ENCODE peak calls at places on chromosomes 11 and 22, in nine cellular contexts. Z, F, H, B, M, S, V, N and A are unnamed samples.

GRCh38 chr11:120540744-120541143 is 29.2 kb downstream of the GRIK4 start:
- DNase-seq in Z (no peak), F (no peak), H (no peak), B (no peak), M (no peak), S (no peak), V (no peak), N (no peak), A (no peak)

GRCh38 chr11:71490731-71491390 is 36.2 kb upstream of the KRTAP5-7 start:
- DNase-seq in Z (no peak), F (peak), H (no peak), B (no peak), M (no peak), S (no peak), V (no peak), N (no peak), A (no peak)

GRCh38 chr11:130166457-130166784 is 6.8 kb downstream of the ST14 start:
- DNase-seq in Z (peak), F (peak), H (no peak), B (peak), M (peak), S (no peak), V (no peak), N (peak), A (peak)

GRCh38 chr11:84673753-84674152 is 953.4 kb downstream of the DLG2 start:
- DNase-seq in Z (no peak), F (no peak), H (no peak), B (peak), M (peak), S (no peak), V (no peak), N (peak), A (peak)

GRCh38 chr11:135033545-135033944 is 621.5 kb upstream of the B3GAT1 start:
- DNase-seq in Z (no peak), F (no peak), H (no peak), B (peak), M (no peak), S (no peak), V (no peak), N (no peak), A (peak)

GRCh38 chr22:36584666-36585065 is 55.7 kb upstream of the EIF3D start:
- DNase-seq in Z (no peak), F (no peak), H (no peak), B (no peak), M (no peak), S (no peak), V (no peak), N (no peak), A (no peak)

GRCh38 chr22:50722048-50722701 is 15.8 kb upstream of the ACR start:
- DNase-seq in Z (no peak), F (no peak), H (no peak), B (no peak), M (no peak), S (no peak), V (no peak), N (no peak), A (no peak)

GRCh38 chr22:46522743-46523300 is 14.6 kb downstream of the CELSR1 start:
- DNase-seq in Z (no peak), F (no peak), H (no peak), B (no peak), M (no peak), S (no peak), V (no peak), N (no peak), A (no peak)

GRCh38 chr22:23518381-23519187 is 61.5 kb downstream of the IGLL1 start:
- DNase-seq in Z (no peak), F (no peak), H (no peak), B (no peak), M (no peak), S (no peak), V (no peak), N (no peak), A (no peak)

DNA sequence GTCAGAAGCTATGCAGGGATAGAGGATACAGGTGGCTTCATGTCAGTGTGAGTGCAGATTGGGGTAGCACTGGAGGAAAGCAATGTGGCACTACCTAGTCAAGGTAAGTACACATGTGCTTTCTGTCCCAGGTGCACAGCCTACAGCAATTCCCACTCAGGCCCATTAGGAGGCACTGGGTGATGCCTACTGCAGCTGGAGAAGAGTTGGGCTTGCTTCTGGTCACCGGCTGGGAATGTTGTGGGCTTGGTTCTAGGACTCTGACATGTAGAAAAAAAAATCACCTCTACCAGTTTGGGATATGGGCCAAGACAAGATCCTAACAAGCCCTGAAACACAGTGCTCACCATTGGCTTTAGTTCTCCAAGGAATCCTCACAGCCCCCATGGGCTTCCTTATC is 69.7 kb downstream of the TENM4 start:
- DNase-seq in Z (no peak), F (no peak), H (no peak), B (no peak), M (no peak), S (no peak), V (no peak), N (no peak), A (no peak)
- H3K4me3 ChIP-seq in Z (no peak), F (no peak), H (no peak), B (no peak), M (no peak), S (no peak), V (no peak), N (no peak), A (no peak)

GRCh38 chr11:65382804-65383368 is 440 bp upstream of the SLC25A45 start:
- DNase-seq in Z (peak), F (peak), H (peak), B (no peak), M (no peak), S (no peak), V (no peak), N (no peak), A (no peak)

GRCh38 chr11:65383778-65384177 is 1.3 kb upstream of the SLC25A45 start:
- DNase-seq in Z (no peak), F (no peak), H (no peak), B (no peak), M (no peak), S (no peak), V (no peak), N (no peak), A (no peak)

GRCh38 chr11:65381721-65382035 is 768 bp downstream of the SLC25A45 start:
- DNase-seq in Z (peak), F (no peak), H (no peak), B (peak), M (peak), S (no peak), V (no peak), N (peak), A (peak)

GRCh38 chr11:65380460-65381126 is 1.9 kb downstream of the SLC25A45 start:
- DNase-seq in Z (no peak), F (no peak), H (peak), B (no peak), M (no peak), S (no peak), V (no peak), N (no peak), A (no peak)

DNA sequence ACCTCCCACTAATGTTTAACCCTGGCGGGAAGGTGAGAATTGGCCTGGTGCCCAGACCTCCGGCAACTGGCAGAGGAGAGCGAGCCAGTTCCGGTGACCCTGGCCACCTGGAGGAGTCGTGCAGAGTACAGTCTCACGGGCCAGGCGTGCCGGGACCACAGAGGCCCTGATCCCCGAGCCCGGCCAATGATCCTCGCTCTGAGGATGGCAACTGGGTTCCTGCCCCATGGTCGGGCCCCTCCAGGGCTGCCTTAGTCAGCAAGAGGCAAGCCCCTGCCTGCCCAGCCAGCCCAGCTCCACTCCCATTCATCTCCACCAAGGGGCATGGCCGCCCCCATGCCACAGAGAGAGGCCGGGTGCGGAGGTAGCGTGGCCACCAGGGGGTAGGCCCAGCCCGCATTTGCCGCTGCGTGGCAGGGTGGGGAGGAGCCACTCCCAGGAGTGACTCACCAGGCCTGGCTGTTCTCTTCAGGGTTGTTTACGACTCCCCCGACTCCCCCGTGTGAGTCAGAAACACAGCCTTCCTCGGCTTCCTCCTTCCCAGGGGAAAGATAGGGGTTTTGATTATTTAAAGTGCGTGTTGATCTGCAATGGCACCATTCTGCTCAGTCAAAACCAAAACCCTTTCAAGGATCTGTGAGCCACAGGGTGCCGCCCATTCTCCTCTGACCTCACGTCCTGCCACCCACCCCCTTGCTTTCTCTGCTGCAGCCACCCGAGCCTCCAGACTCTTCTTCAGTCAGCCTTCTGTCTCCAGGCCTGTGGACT is at the start of gene SLC25A45:
- DNase-seq in Z (peak), F (peak), H (peak), B (peak), M (peak), S (peak), V (peak), N (peak), A (peak)
- TF ChIP-seq CTCF in Z (peak), F (peak), H (peak), B (peak), M (peak), S (peak), V (peak), N (peak), A (peak)

GRCh38 chr11:123519055-123519796 is 89.2 kb downstream of the GRAMD1B start:
- DNase-seq in Z (no peak), F (no peak), H (no peak), B (peak), M (peak), S (no peak), V (no peak), N (no peak), A (no peak)
- H3K4me3 ChIP-seq in Z (no peak), F (no peak), H (no peak), B (no peak), M (no peak), S (no peak), V (no peak), N (no peak), A (no peak)

GRCh38 chr22:40480996-40481395 is 110.6 kb downstream of the SGSM3 start:
- DNase-seq in Z (no peak), F (no peak), H (no peak), B (no peak), M (no peak), S (no peak), V (no peak), N (no peak), A (no peak)

GRCh38 chr22:40477683-40478348 is 107.4 kb downstream of the SGSM3 start:
- DNase-seq in Z (no peak), F (no peak), H (no peak), B (no peak), M (no peak), S (no peak), V (no peak), N (no peak), A (no peak)

GRCh38 chr22:40478456-40479125 is 108.2 kb downstream of the SGSM3 start:
- DNase-seq in Z (no peak), F (no peak), H (no peak), B (no peak), M (no peak), S (no peak), V (no peak), N (no peak), A (no peak)

GRCh38 chr22:40479887-40480538 is 109.6 kb downstream of the SGSM3 start:
- DNase-seq in Z (no peak), F (no peak), H (no peak), B (no peak), M (peak), S (no peak), V (no peak), N (peak), A (peak)

DNA sequence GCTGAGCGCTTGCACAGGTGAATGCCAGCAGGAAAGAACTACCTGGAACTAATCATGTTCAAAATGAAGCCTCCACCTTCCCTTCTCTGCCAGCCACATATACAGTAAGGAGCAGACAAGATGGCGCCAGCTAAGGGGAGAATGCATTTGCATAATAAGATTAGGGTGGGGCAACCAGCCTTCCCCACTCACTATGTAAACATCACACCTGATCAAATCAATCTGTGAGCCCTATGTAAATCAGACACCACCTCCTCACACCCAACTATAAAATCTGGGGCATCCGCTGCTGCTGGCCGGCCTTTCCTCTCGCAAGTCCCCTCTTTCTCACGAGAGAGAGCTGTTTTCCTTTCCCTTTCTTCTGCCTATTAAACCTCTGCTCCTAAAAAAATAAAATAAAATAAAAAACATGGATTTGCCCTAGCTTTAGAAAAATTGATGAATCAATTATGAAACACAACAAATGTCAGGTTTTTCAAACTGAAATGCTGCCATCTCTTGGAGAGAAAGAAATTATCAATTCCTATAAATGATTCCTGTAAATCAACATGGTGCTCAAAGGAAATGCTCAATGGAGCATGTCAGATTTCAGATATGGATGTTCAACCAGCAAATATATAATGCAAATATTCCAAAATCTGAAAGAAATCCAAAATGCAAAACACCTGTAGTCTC is 108.9 kb downstream of the SGSM3 start:
- DNase-seq in Z (no peak), F (no peak), H (no peak), B (no peak), M (no peak), S (no peak), V (no peak), N (no peak), A (peak)
- TF ChIP-seq CTCF in Z (no peak), F (no peak), H (no peak), B (no peak), M (no peak), S (no peak), V (no peak), N (no peak), A (no peak)

GRCh38 chr22:45235851-45236342 is 4.8 kb downstream of the KIAA0930 start:
- DNase-seq in Z (no peak), F (no peak), H (peak), B (no peak), M (no peak), S (no peak), V (no peak), N (no peak), A (no peak)
- H3K4me3 ChIP-seq in Z (no peak), F (peak), H (no peak), B (no peak), M (no peak), S (peak), V (no peak), N (no peak), A (no peak)

GRCh38 chr11:133619973-133620372 is 87.7 kb upstream of the OPCML start:
- DNase-seq in Z (no peak), F (no peak), H (no peak), B (no peak), M (no peak), S (peak), V (no peak), N (no peak), A (no peak)
- TF ChIP-seq CTCF in Z (no peak), F (no peak), H (no peak), B (no peak), M (no peak), S (peak), V (no peak), N (no peak), A (no peak)